ENCODE peak calls at places on chromosomes 7 and 10, in four cellular contexts. M is WTC11, U is K562, X is HepG2. G is an unnamed sample.

GRCh38 chr10:46091834-46092522 is 45.9 kb upstream of the MSMB start:
- DNase-seq in X (no peak), U (no peak), M (no peak), G (no peak)

GRCh38 chr7:23343806-23344500 is 44.8 kb downstream of the MALSU1 start:
- DNase-seq in X (no peak), U (no peak), M (no peak), G (no peak)

GRCh38 chr10:99906470-99906869 is 103.3 kb downstream of the DNMBP start:
- DNase-seq in X (no peak), M (no peak), U (peak), G (no peak)

GRCh38 chr10:63673246-63673645 is 152.0 kb downstream of the REEP3 start:
- DNase-seq in X (no peak), U (no peak), M (no peak), G (no peak)

GRCh38 chr7:14389052-14389988 is 399.9 kb upstream of the ETV1 start:
- DNase-seq in X (no peak), U (no peak), M (no peak), G (peak)

GRCh38 chr7:2505401-2505800 is 14.2 kb upstream of the LFNG start:
- DNase-seq in X (no peak), M (no peak), U (no peak), G (no peak)

GRCh38 chr7:114209968-114210367 is 204.6 kb upstream of the FOXP2 start:
- DNase-seq in U (no peak), M (no peak), X (no peak), G (no peak)

GRCh38 chr7:157347217-157347904 is 10.6 kb downstream of the DNAJB6 start:
- DNase-seq in U (no peak), X (no peak), M (no peak), G (no peak)

GRCh38 chr7:88548399-88548798 is 211.1 kb upstream of the ZNF804B start:
- DNase-seq in M (no peak), U (no peak), X (no peak), G (no peak)

GRCh38 chr7:115679976-115680375 is 350.6 kb downstream of the TFEC start:
- DNase-seq in M (peak), X (peak), U (peak), G (peak)

GRCh38 chr7:114084381-114085312 is 165.8 kb upstream of the PPP1R3A start:
- DNase-seq in U (no peak), X (no peak), M (peak), G (peak)

GRCh38 chr7:98681951-98682350 is 64.9 kb downstream of the NPTX2 start:
- DNase-seq in M (no peak), U (no peak), X (no peak), G (no peak)

GRCh38 chr7:154633641-154634040 is 369.3 kb downstream of the PAXIP1 start:
- DNase-seq in U (no peak), X (no peak), M (no peak), G (no peak)

GRCh38 chr10:77158666-77159065 is 478.9 kb downstream of the KCNMA1 start:
- DNase-seq in M (no peak), U (no peak), X (no peak), G (no peak)

GRCh38 chr7:73316521-73316920 is 7.9 kb upstream of the NSUN5 start:
- DNase-seq in U (no peak), X (no peak), M (peak), G (no peak)

GRCh38 chr10:5465976-5466450 is 33.4 kb downstream of the CALML5 start:
- DNase-seq in M (no peak), U (no peak), X (no peak), G (no peak)

GRCh38 chr10:43591303-43591904 is 14.8 kb upstream of the ZNF485 start:
- DNase-seq in U (no peak), M (no peak), X (no peak), G (no peak)

GRCh38 chr10:69049564-69049955 is 38.3 kb upstream of the SRGN start:
- DNase-seq in M (no peak), U (no peak), X (no peak), G (no peak)

GRCh38 chr10:69051303-69051702 is 36.6 kb upstream of the SRGN start:
- DNase-seq in X (no peak), U (no peak), M (no peak), G (no peak)

GRCh38 chr10:69047111-69047837 is 40.6 kb upstream of the SRGN start:
- DNase-seq in M (no peak), X (no peak), U (no peak), G (no peak)

GRCh38 chr10:69045441-69046300 is 42.2 kb upstream of the SRGN start:
- DNase-seq in U (no peak), M (no peak), X (no peak), G (no peak)

GRCh38 chr10:69048103-69048502 is 39.8 kb upstream of the SRGN start:
- DNase-seq in M (no peak), X (no peak), U (peak), G (no peak)
- TF ChIP-seq ELF4 in M (no peak), X (no peak), U (no peak), G (no peak)

DNA sequence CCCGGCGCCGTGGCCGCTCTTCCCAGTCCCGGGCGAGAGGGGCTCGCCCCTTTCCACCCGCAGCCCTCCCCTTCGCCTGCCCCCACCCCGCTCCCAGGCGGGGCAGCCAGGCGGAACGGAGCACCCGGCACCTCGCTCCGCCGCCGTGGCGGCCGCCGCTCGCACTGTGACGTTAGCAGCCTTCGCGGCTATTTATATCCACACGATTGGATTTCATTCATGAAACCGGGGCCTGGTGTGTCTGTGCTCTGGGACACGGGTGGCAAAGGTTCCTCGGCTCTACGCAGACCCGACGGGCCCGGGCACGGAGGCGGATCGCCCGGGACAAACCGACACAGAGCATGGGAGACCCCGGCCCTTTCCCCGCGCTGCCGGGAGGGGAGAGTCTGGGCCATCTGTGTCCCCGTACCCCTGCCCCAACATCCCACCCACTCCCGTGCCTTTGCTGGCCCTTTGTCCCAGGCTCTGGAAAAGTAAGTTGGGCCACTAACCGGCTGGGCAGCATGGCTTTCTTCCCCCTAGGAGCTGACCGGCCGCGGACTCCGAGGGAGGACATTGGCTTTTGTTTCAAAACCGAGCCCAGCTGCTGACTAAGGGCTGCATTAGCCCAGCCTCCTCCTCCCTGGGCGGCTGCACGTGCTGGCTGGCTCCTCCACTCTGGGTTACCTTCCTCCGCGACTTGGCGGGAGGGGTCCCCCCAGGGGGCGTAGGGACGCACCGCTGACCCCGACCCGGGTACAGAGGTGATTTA is at the start of gene RHOBTB1:
- DNase-seq in X (peak), M (peak), U (peak), G (peak)
- TF ChIP-seq ELF4 in X (no peak), M (no peak), U (no peak), G (no peak)

GRCh38 chr7:84492128-84492527 is 297.5 kb upstream of the SEMA3A start:
- DNase-seq in M (no peak), U (no peak), X (no peak), G (no peak)
- TF ChIP-seq ELF4 in M (no peak), U (no peak), X (no peak), G (no peak)

DNA sequence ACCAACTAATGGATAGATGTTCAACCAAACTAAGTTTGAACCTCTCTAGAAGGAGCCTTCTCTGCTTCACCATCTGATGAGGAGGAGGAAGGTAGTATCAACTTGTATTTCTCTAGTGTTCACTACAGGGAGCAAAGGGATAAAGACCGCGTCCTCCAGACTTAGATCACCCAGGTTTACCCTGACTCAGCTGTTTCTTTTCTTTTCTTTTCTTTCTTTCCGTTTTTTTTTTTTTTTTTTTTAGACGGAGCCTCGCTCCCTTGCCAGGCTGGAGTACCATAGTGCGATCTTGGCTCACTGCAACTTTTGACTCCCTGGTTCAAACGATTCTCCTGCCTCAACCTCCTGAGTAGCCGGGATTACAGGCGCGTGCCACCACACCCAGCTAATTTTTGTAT is 59.8 kb downstream of the C10orf105 start:
- DNase-seq in X (no peak), M (no peak), U (peak), G (no peak)
- TF ChIP-seq ELF4 in X (no peak), M (no peak), U (no peak), G (no peak)

G was measured in HEK293T.